ENCODE peak calls at places on chromosomes 12 and 14, in four cellular contexts. One of them, this sample, is unnamed.

GRCh38 chr12:111033281-111034147 is 113.1 kb upstream of the MYL2 start:
- DNase-seq in CD4-positive, alpha-beta T cell: no peak
- DNase-seq in naive B cell: no peak
- DNase-seq in AG20443: no peak
- DNase-seq in this sample: no peak

GRCh38 chr14:100708349-100709217 is 18.1 kb upstream of the DLK1 start:
- DNase-seq in AG20443: no peak
- DNase-seq in naive B cell: no peak
- DNase-seq in CD4-positive, alpha-beta T cell: no peak
- DNase-seq in this sample: no peak

GRCh38 chr12:107014050-107014449 is 27.1 kb upstream of the MTERF2 start:
- DNase-seq in CD4-positive, alpha-beta T cell: no peak
- DNase-seq in AG20443: no peak
- DNase-seq in naive B cell: no peak
- DNase-seq in this sample: no peak

GRCh38 chr12:101539148-101539547 is 55.6 kb upstream of the MYBPC1 start:
- DNase-seq in naive B cell: no peak
- DNase-seq in CD4-positive, alpha-beta T cell: no peak
- DNase-seq in AG20443: no peak
- DNase-seq in this sample: no peak

GRCh38 chr12:49922349-49923034 is 18.8 kb upstream of the FAIM2 start:
- DNase-seq in naive B cell: no peak
- DNase-seq in CD4-positive, alpha-beta T cell: no peak
- DNase-seq in AG20443: no peak
- DNase-seq in this sample: peak

GRCh38 chr14:61192970-61193369 is 88.2 kb downstream of the TMEM30B start:
- DNase-seq in CD4-positive, alpha-beta T cell: no peak
- DNase-seq in AG20443: no peak
- DNase-seq in naive B cell: no peak
- DNase-seq in this sample: no peak

GRCh38 chr14:60509438-60510253 is 700 bp downstream of the SIX6 start:
- DNase-seq in naive B cell: no peak
- DNase-seq in AG20443: no peak
- DNase-seq in CD4-positive, alpha-beta T cell: no peak
- DNase-seq in this sample: no peak

GRCh38 chr12:53955776-53956250 is 1.1 kb downstream of the HOXC12 start:
- DNase-seq in naive B cell: no peak
- DNase-seq in CD4-positive, alpha-beta T cell: no peak
- DNase-seq in AG20443: no peak
- DNase-seq in this sample: no peak

GRCh38 chr14:74275265-74275841 is 27.4 kb downstream of the ABCD4 start:
- DNase-seq in AG20443: peak
- DNase-seq in naive B cell: no peak
- DNase-seq in CD4-positive, alpha-beta T cell: no peak
- DNase-seq in this sample: no peak

GRCh38 chr12:92597997-92598396 is 104.8 kb upstream of the PLEKHG7 start:
- DNase-seq in AG20443: peak
- DNase-seq in naive B cell: no peak
- DNase-seq in CD4-positive, alpha-beta T cell: no peak
- DNase-seq in this sample: no peak

GRCh38 chr12:8773456-8773855 is 49.0 kb upstream of the A2ML1 start:
- DNase-seq in naive B cell: no peak
- DNase-seq in AG20443: no peak
- DNase-seq in CD4-positive, alpha-beta T cell: no peak
- DNase-seq in this sample: no peak

GRCh38 chr12:85627584-85627983 is 208.6 kb downstream of the RASSF9 start:
- DNase-seq in CD4-positive, alpha-beta T cell: no peak
- DNase-seq in AG20443: peak
- DNase-seq in naive B cell: no peak
- DNase-seq in this sample: no peak

GRCh38 chr14:24335461-24336146 is 733 bp upstream of the ADCY4 start:
- DNase-seq in CD4-positive, alpha-beta T cell: no peak
- DNase-seq in AG20443: no peak
- DNase-seq in naive B cell: no peak
- DNase-seq in this sample: no peak

GRCh38 chr14:98119739-98120138 is 1152.3 kb downstream of the BCL11B start:
- DNase-seq in naive B cell: no peak
- DNase-seq in CD4-positive, alpha-beta T cell: no peak
- DNase-seq in AG20443: no peak
- DNase-seq in this sample: no peak

GRCh38 chr12:80086025-80086424 is 13.3 kb upstream of the OTOGL start:
- DNase-seq in CD4-positive, alpha-beta T cell: no peak
- DNase-seq in naive B cell: no peak
- DNase-seq in AG20443: no peak
- DNase-seq in this sample: no peak

This sample was measured in activated CD4-positive, CD25-positive, alpha-beta regulatory T cell treated with anti-CD3 and anti-CD28 coated beads, Interleukin-2, amount 50 U/mL, for 72 hours.